ENCODE peak calls at places on chromosome 7, in eight cellular contexts. H is OCI-LY7, G is astrocyte of the spinal cord, Y is brain microvascular endothelial cell, T is left ventricle myocardium inferior, I is prostate gland, O is cardiac fibroblast, W is PC-9. J is an unnamed sample.

GRCh38 chr7:12783421-12783820 is 96.0 kb downstream of the ARL4A start:
- DNase-seq in H (no peak), W (no peak), I (no peak), Y (no peak), G (peak; percentile 40), T (no peak), O (peak; percentile 19), J (no peak)

GRCh38 chr7:111090834-111091233 is at the start of gene LRRN3:
- DNase-seq in Y (peak; percentile 89), O (peak; percentile 60), T (peak; percentile 38), I (no peak), H (no peak), G (peak; percentile 60), W (no peak), J (no peak)

GRCh38 chr7:128251337-128251736 is 10.3 kb downstream of the LEP start:
- DNase-seq in W (no peak), H (no peak), G (no peak), Y (no peak), I (no peak), T (no peak), O (no peak), J (no peak)

GRCh38 chr7:44388089-44388970 is 62.9 kb upstream of the CAMK2B start:
- DNase-seq in Y (no peak), G (no peak), I (no peak), O (no peak), T (no peak), H (no peak), W (no peak), J (no peak)

GRCh38 chr7:28038175-28038855 is 142.3 kb downstream of the JAZF1 start:
- DNase-seq in T (no peak), W (no peak), G (no peak), Y (no peak), H (no peak), I (no peak), O (no peak), J (no peak)

GRCh38 chr7:15407910-15408309 is 153.9 kb downstream of the AGMO start:
- DNase-seq in G (no peak), T (no peak), W (no peak), H (no peak), O (no peak), Y (no peak), I (no peak), J (no peak)

GRCh38 chr7:140084972-140085371 is 22.2 kb upstream of the PARP12 start:
- DNase-seq in O (no peak), W (no peak), Y (no peak), G (no peak), T (peak; percentile 18), H (no peak), I (no peak), J (no peak)

GRCh38 chr7:938546-939185 is 15.8 kb downstream of the ADAP1 start:
- DNase-seq in T (no peak), W (no peak), O (no peak), Y (no peak), H (no peak), I (no peak), G (no peak), J (no peak)

GRCh38 chr7:29607259-29607658 is 43.6 kb downstream of the PRR15 start:
- DNase-seq in Y (no peak), I (no peak), W (no peak), T (no peak), H (no peak), G (no peak), O (no peak), J (no peak)

GRCh38 chr7:29610031-29610490 is 46.4 kb downstream of the PRR15 start:
- DNase-seq in I (no peak), W (no peak), G (no peak), O (peak; percentile 53), H (no peak), T (no peak), Y (no peak), J (no peak)

GRCh38 chr7:29607889-29608288 is 44.3 kb downstream of the PRR15 start:
- DNase-seq in I (no peak), G (peak; percentile 22), W (peak; percentile 84), T (no peak), Y (peak; percentile 49), O (peak; percentile 49), H (no peak), J (no peak)

GRCh38 chr7:29606830-29607229 is 43.2 kb downstream of the PRR15 start:
- DNase-seq in Y (no peak), W (no peak), H (no peak), T (no peak), G (no peak), I (no peak), O (no peak), J (no peak)

DNA sequence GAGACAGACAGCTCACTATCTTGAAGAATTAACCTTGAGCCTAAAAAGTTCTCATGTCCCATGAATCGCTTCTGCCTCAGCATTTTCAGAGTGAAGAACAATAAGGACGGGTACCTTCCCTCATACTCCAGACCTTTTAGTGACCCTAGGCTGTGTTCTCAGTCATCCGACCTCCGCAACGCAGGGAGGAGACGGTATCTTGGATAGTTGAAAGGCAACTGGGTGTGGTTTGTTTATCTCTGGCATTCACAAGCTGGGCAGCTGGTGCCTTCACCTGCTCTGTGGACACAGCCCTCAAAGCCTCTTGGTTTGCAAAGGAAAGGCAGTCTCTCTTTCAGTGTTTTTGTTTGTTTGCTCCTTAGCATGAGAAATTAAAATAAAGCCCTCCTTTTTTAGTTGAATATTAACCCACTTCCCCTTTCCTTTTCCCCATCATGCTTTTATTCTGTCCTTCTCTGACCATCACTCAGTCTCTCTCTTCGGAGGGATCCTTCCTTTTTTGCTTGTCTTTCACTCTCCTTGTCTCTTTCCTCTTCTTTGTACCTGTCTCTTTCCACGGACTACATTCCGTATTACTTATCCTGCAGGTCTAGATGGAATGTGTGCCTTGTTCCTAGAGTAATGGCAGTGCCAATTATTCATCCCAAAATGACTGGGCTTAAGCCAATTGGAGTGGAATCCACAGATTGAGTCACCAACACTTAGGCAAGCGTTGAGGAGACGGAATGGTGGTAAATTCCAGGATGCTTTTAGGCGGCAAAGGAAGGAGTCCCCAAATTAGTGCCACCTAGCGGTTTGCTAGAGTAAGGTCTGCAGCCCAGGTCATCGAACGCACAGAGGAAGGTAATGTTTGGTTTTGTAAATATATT is 45.8 kb downstream of the PRR15 start:
- DNase-seq in H (no peak), I (no peak), G (peak; percentile 23), W (peak; percentile 93), T (no peak), Y (no peak), O (peak; percentile 76), J (no peak)
- TF ChIP-seq CTCF in H (peak; percentile 58), I (peak; percentile 25), G (peak; percentile 73), W (peak; percentile 86), T (peak; percentile 74), Y (peak; percentile 87), O (peak; percentile 71), J (peak; percentile 81)

DNA sequence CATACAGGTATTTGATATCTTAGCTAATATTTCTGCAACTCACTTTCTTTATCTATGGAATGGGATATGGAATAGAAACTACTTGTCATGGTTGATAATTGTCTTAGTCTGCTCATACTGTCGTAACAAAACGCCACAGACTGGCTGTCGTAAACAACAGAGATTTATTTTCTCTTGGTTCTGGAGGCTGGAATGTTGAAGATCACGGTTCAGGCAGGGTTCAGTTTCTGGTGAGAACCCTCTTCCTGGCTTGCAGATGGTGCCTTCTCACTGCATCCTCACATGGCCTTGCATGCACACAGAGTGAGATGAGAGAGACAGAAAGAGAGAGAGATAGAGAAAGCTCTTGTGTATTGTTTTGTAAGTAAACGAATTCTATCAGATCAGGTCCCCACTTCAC is 332.7 kb upstream of the MAGI2 start:
- DNase-seq in T (no peak), Y (no peak), O (no peak), W (no peak), G (no peak), I (no peak), H (no peak), J (no peak)
- H3K4me3 ChIP-seq in T (no peak overlapping the region), Y (no peak overlapping the region), O (no peak overlapping the region), W (no peak overlapping the region), G (no peak overlapping the region), I (no peak overlapping the region), H (no peak overlapping the region), J (no peak overlapping the region)

GRCh38 chr7:50317221-50317678 is 12.7 kb downstream of the IKZF1 start:
- DNase-seq in H (no peak), G (no peak), I (no peak), O (no peak), W (no peak), T (no peak), Y (no peak), J (no peak)

GRCh38 chr7:50317697-50318640 is 13.5 kb downstream of the IKZF1 start:
- DNase-seq in T (no peak), O (no peak), Y (no peak), I (no peak), W (no peak), H (no peak), G (no peak), J (no peak)

GRCh38 chr7:50315193-50315592 is 10.7 kb downstream of the IKZF1 start:
- DNase-seq in G (no peak), W (no peak), T (no peak), Y (no peak), I (no peak), O (no peak), H (peak; percentile 32), J (no peak)

GRCh38 chr7:50314778-50315177 is 10.3 kb downstream of the IKZF1 start:
- DNase-seq in W (no peak), H (no peak), O (no peak), I (no peak), T (no peak), Y (no peak), G (no peak), J (no peak)

GRCh38 chr7:50315739-50316671 is 11.5 kb downstream of the IKZF1 start:
- DNase-seq in Y (no peak), O (no peak), T (no peak), I (no peak), H (peak; percentile 57), G (no peak), W (no peak), J (no peak)
- TF ChIP-seq CTCF in Y (no peak), O (no peak), T (no peak), I (no peak), H (peak; percentile 70), G (no peak), W (no peak), J (no peak)

GRCh38 chr7:81691199-81691821 is 78.5 kb downstream of the HGF start:
- DNase-seq in T (no peak), Y (peak; percentile 53), W (no peak), H (no peak), I (no peak), O (peak; percentile 49), G (peak; percentile 13), J (no peak)

GRCh38 chr7:81693080-81693479 is 76.8 kb downstream of the HGF start:
- DNase-seq in I (no peak), W (no peak), O (no peak), G (no peak), Y (no peak), T (no peak), H (no peak), J (no peak)

GRCh38 chr7:81690688-81691087 is 79.2 kb downstream of the HGF start:
- DNase-seq in H (no peak), G (no peak), I (no peak), W (no peak), Y (no peak), O (no peak), T (no peak), J (no peak)

GRCh38 chr7:81693894-81694293 is 76.0 kb downstream of the HGF start:
- DNase-seq in O (no peak), I (no peak), Y (no peak), T (no peak), G (no peak), W (no peak), H (no peak), J (no peak)

DNA sequence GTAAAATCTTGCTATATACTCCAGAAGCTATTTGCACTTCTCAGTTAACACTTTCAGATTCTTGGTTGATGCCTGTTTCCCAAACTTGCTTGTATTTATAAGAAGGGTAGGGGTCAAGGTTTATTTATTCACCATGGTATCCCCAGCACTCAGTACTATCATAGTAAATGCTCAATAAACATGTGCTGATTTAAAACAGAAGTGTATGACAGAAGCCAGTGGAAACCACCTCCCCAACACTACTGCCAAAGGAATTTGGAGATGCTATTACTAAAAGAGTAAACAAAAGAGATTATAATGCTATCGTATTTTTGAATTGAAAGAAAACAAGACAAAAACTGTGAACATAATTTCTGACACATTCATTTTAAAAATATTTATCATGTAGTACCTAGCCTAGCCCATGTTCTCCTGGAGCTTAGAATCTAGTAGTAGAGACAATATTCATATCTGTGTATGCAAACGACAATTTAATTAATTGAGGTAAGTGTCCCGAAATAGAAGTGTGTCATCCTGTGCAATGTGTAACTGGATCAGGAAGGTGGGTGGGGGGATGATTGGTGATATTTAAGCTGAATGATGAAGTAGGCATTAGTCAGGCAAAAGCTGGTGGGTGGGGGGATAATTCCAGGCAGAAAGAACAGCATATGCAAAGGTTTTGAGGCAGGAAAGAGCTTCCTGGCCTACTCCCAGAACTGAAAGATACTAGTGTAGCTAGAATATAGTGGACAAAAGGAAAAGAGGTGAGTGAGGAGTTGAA is 77.5 kb downstream of the HGF start:
- DNase-seq in O (peak; percentile 51), Y (peak; percentile 80), G (peak; percentile 22), H (no peak), T (no peak), W (no peak), I (no peak), J (no peak)
- H3K4me3 ChIP-seq in O (no peak overlapping the region), Y (no peak overlapping the region), G (no peak overlapping the region), H (no peak overlapping the region), T (no peak overlapping the region), W (no peak overlapping the region), I (no peak overlapping the region), J (no peak overlapping the region)

J was measured in LNCaP clone FGC.